ENCODE peak calls at places on chromosome 6, in six cellular contexts. W is kidney epithelial cell; P is stimulated activated CD8-positive, alpha-beta memory T cell treated with anti-CD3 and anti-CD28 coated beads, Interleukin-12 subunit alpha, Interleukin-12 subunit beta, amount 100 ng/mL, for 4 hours; E is spleen; R is ACHN; B is activated CD8-positive, alpha-beta memory T cell treated with anti-CD3 and anti-CD28 coated beads for 1 hour. Z is an unnamed sample.

GRCh38 chr6:41469951-41470340 is 76.2 kb upstream of the FOXP4 start:
- DNase-seq in R (no peak), P (no peak), W (no peak), E (no peak), B (no peak), Z (no peak)

GRCh38 chr6:149864578-149865535 is 698 bp upstream of the LRP11 start:
- DNase-seq in B (no peak), W (no peak), E (no peak), P (no peak), R (peak; percentile 74), Z (no peak)

GRCh38 chr6:45970326-45970725 is 45.3 kb downstream of the CLIC5 start:
- DNase-seq in R (no peak), E (no peak), P (no peak), W (no peak), B (no peak), Z (no peak)

GRCh38 chr6:20541387-20541786 is 7.1 kb downstream of the CDKAL1 start:
- DNase-seq in P (no peak), R (no peak), W (no peak), E (no peak), B (no peak), Z (no peak)

GRCh38 chr6:82877213-82878195 is 188.1 kb downstream of the UBE3D start:
- DNase-seq in E (no peak), R (no peak), B (no peak), W (peak; percentile 44), P (no peak), Z (no peak)

GRCh38 chr6:54427396-54427910 is 119.2 kb downstream of the TINAG start:
- DNase-seq in B (no peak), R (no peak), E (no peak), P (no peak), W (no peak), Z (no peak)

GRCh38 chr6:21278078-21278790 is 315.3 kb upstream of the SOX4 start:
- DNase-seq in P (no peak), E (no peak), W (no peak), B (no peak), R (no peak), Z (no peak)

GRCh38 chr6:1242439-1242838 is 69.5 kb upstream of the FOXQ1 start:
- DNase-seq in R (no peak), P (no peak), W (no peak), E (no peak), B (no peak), Z (no peak)

GRCh38 chr6:150391414-150391813 is 22.6 kb downstream of the IYD start:
- DNase-seq in B (no peak), E (no peak), R (no peak), P (no peak), W (no peak), Z (no peak)

GRCh38 chr6:4291453-4292403 is 156.4 kb upstream of the ECI2 start:
- DNase-seq in E (no peak), R (peak; percentile 13), W (peak; percentile 66), P (no peak), B (no peak), Z (no peak)

GRCh38 chr6:137264308-137265075 is 45.3 kb upstream of the IFNGR1 start:
- DNase-seq in B (no peak), W (no peak), E (no peak), R (no peak), P (no peak), Z (peak; percentile 6)

GRCh38 chr6:34044945-34045595 is 100.8 kb downstream of the GRM4 start:
- DNase-seq in R (no peak), W (no peak), B (no peak), E (no peak), P (no peak), Z (no peak)

GRCh38 chr6:169230322-169230665 is 23.4 kb downstream of the THBS2 start:
- DNase-seq in B (no peak), R (no peak), E (no peak), W (no peak), P (no peak), Z (no peak)

GRCh38 chr6:158044525-158044888 is 62.8 kb downstream of the SYNJ2 start:
- DNase-seq in E (no peak), B (no peak), W (no peak), P (no peak), R (no peak), Z (no peak)

GRCh38 chr6:20866038-20866437 is 331.8 kb downstream of the CDKAL1 start:
- DNase-seq in P (no peak), B (no peak), W (no peak), R (no peak), E (no peak), Z (no peak)

GRCh38 chr6:170046786-170047626 is 243.9 kb downstream of the DLL1 start:
- DNase-seq in R (no peak), P (no peak), E (peak; percentile 57), B (no peak), W (no peak), Z (no peak)